ENCODE peak calls at places on chromosome 9, in ten cellular contexts. S, Q, Y, N, M, B, Z, I, T and E are unnamed samples.

GRCh38 chr9:81035171-81035570 is 654.2 kb downstream of the TLE1 start:
- DNase-seq in Q (peak), N (no peak), B (no peak), Y (no peak), Z (no peak), T (no peak), S (no peak), M (peak), I (no peak), E (peak)

GRCh38 chr9:107024193-107024592 is 161.2 kb downstream of the ZNF462 start:
- DNase-seq in T (no peak), I (no peak), Q (peak), Y (no peak), M (no peak), N (no peak), B (peak), Z (no peak), S (no peak), E (no peak)

GRCh38 chr9:118609355-118610044 is 759.7 kb downstream of the BRINP1 start:
- DNase-seq in Q (peak), M (peak), Z (no peak), I (no peak), B (no peak), S (no peak), T (no peak), N (no peak), Y (no peak), E (peak)

GRCh38 chr9:130433168-130433946 is 11.4 kb upstream of the ASS1 start:
- DNase-seq in I (no peak), B (peak), T (no peak), M (no peak), N (peak), Y (peak), S (no peak), Z (peak), Q (peak), E (no peak)

GRCh38 chr9:14775917-14776316 is 53.4 kb upstream of the CER1 start:
- DNase-seq in N (no peak), Q (no peak), S (no peak), T (no peak), Y (no peak), Z (no peak), I (no peak), B (no peak), M (no peak), E (no peak)

GRCh38 chr9:120924698-120925534 is 1.7 kb downstream of the TRAF1 start:
- DNase-seq in T (no peak), N (no peak), Z (no peak), I (no peak), S (no peak), Y (no peak), B (no peak), M (no peak), Q (peak), E (no peak)

GRCh38 chr9:33818167-33818831 is 1.3 kb downstream of the UBE2R2 start:
- DNase-seq in N (no peak), Y (no peak), M (no peak), Z (peak), T (no peak), S (no peak), I (no peak), B (peak), Q (peak), E (no peak)

GRCh38 chr9:99825158-99826046 is 3.7 kb downstream of the NR4A3 start:
- DNase-seq in Z (no peak), S (no peak), N (no peak), M (no peak), T (no peak), I (no peak), B (no peak), Y (peak), Q (no peak), E (no peak)

GRCh38 chr9:28378236-28378635 is 805.0 kb upstream of the C9orf72 start:
- DNase-seq in M (no peak), N (no peak), Q (no peak), B (no peak), Z (no peak), Y (no peak), S (no peak), I (no peak), T (no peak), E (no peak)

GRCh38 chr9:14214065-14214684 is 99.8 kb downstream of the NFIB start:
- DNase-seq in M (no peak), I (no peak), Z (no peak), S (no peak), N (no peak), Y (no peak), T (no peak), B (peak), Q (no peak), E (no peak)

GRCh38 chr9:111704503-111704902 is 43.1 kb downstream of the GNG10 start:
- DNase-seq in Z (no peak), T (no peak), B (no peak), Y (no peak), N (no peak), S (no peak), I (no peak), Q (no peak), M (no peak), E (no peak)

GRCh38 chr9:71752352-71752751 is 16.0 kb downstream of the CEMIP2 start:
- DNase-seq in B (no peak), S (no peak), Q (no peak), Y (no peak), Z (no peak), M (no peak), N (no peak), T (no peak), I (no peak), E (no peak)

GRCh38 chr9:90872835-90873294 is 71.2 kb downstream of the SYK start:
- DNase-seq in Q (no peak), Z (no peak), T (no peak), M (no peak), Y (no peak), S (no peak), I (no peak), B (no peak), N (no peak), E (no peak)

GRCh38 chr9:15349892-15350761 is 43.1 kb upstream of the TTC39B start:
- DNase-seq in M (peak), S (no peak), I (no peak), B (no peak), T (no peak), N (peak), Z (peak), Q (peak), Y (no peak), E (no peak)

GRCh38 chr9:81814404-81814793 is 113.8 kb upstream of the SPATA31D4 start:
- DNase-seq in Z (no peak), S (no peak), T (no peak), Q (no peak), B (no peak), M (no peak), Y (no peak), N (no peak), I (no peak), E (no peak)

GRCh38 chr9:85940275-85940831 is 593 bp upstream of the NAA35 start:
- DNase-seq in Q (no peak), I (no peak), Z (no peak), N (no peak), Y (no peak), M (no peak), B (no peak), T (no peak), S (no peak), E (no peak)

GRCh38 chr9:105114956-105115728 is 129.3 kb upstream of the SLC44A1 start:
- DNase-seq in I (no peak), S (peak), M (no peak), Y (no peak), Q (peak), B (peak), T (no peak), N (peak), Z (peak), E (no peak)

GRCh38 chr9:16275795-16276624 is 594.5 kb downstream of the BNC2 start:
- DNase-seq in Z (no peak), B (no peak), Q (no peak), Y (no peak), N (no peak), T (peak), S (no peak), M (no peak), I (no peak), E (no peak)

GRCh38 chr9:3873818-3874217 is 348.0 kb upstream of the RFX3 start:
- DNase-seq in Z (no peak), S (no peak), B (no peak), I (no peak), N (no peak), T (no peak), Y (no peak), M (peak), Q (peak), E (no peak)

GRCh38 chr9:124574944-124575343 is 67.7 kb upstream of the NR5A1 start:
- DNase-seq in B (no peak), T (no peak), M (peak), N (no peak), Z (peak), Q (peak), I (peak), S (no peak), Y (no peak), E (no peak)